ENCODE peak calls at places on chromosomes 3 and 15, in four cellular contexts. C, V, B and J are unnamed samples.

GRCh38 chr3:25448750-25449684 is 21.0 kb downstream of the RARB start:
- DNase-seq in B (no peak), V (peak; percentile 91), C (peak; percentile 92), J (peak; percentile 91)

GRCh38 chr15:81809543-81809942 is 236.3 kb downstream of the MEX3B start:
- DNase-seq in B (no peak), V (no peak), C (no peak), J (peak; percentile 2)

GRCh38 chr3:128091586-128091985 is 32.0 kb downstream of the RUVBL1 start:
- DNase-seq in B (no peak), C (no peak), V (no peak), J (no peak)

GRCh38 chr3:135802171-135802570 is 163.4 kb upstream of the PPP2R3A start:
- DNase-seq in B (no peak), C (no peak), V (no peak), J (no peak)

GRCh38 chr3:58609990-58610389 is 32.8 kb upstream of the FAM107A start:
- DNase-seq in C (no peak), V (no peak), B (no peak), J (no peak)

GRCh38 chr15:25790003-25790660 is 73.0 kb downstream of the ATP10A start:
- DNase-seq in V (peak; percentile 94), B (no peak), C (peak; percentile 55), J (peak; percentile 62)

GRCh38 chr3:19688767-19689166 is 245.2 kb downstream of the EFHB start:
- DNase-seq in C (no peak), B (no peak), V (no peak), J (no peak)

GRCh38 chr15:55522741-55523450 is 14.9 kb upstream of the DNAAF4 start:
- DNase-seq in B (no peak), C (no peak), V (no peak), J (no peak)

GRCh38 chr3:40258555-40258954 is 51.0 kb upstream of the EIF1B start:
- DNase-seq in V (no peak), C (no peak), B (no peak), J (peak; percentile 6)

GRCh38 chr15:91535856-91536500 is 317.5 kb upstream of the SLCO3A1 start:
- DNase-seq in B (no peak), C (no peak), V (no peak), J (no peak)

GRCh38 chr3:188649521-188649920 is 495.6 kb downstream of the LPP start:
- DNase-seq in V (no peak), C (no peak), B (no peak), J (no peak)

GRCh38 chr15:41151451-41152005 is 35.4 kb upstream of the INO80 start:
- DNase-seq in C (no peak), B (no peak), V (no peak), J (no peak)

GRCh38 chr3:193775421-193776077 is 182.5 kb downstream of the OPA1 start:
- DNase-seq in B (no peak), V (no peak), C (no peak), J (no peak)

GRCh38 chr3:12484983-12485327 is 675 bp downstream of the TSEN2 start:
- DNase-seq in V (no peak), B (no peak), C (no peak), J (no peak)

GRCh38 chr15:38401716-38402115 is 52.2 kb upstream of the FAM98B start:
- DNase-seq in V (no peak), B (no peak), C (no peak), J (no peak)

GRCh38 chr3:48039487-48040190 is 23.4 kb upstream of the MAP4 start:
- DNase-seq in B (no peak), V (no peak), C (no peak), J (peak; percentile 63)

GRCh38 chr3:69282191-69282590 is 103.7 kb downstream of the FRMD4B start:
- DNase-seq in B (no peak), V (no peak), C (no peak), J (no peak)

GRCh38 chr3:163785693-163786092 is 1292.6 kb downstream of the SI start:
- DNase-seq in V (no peak), B (no peak), C (no peak), J (peak; percentile 7)

GRCh38 chr3:194956697-194957396 is 271.2 kb downstream of the FAM43A start:
- DNase-seq in C (peak; percentile 49), V (peak; percentile 78), B (no peak), J (no peak)

GRCh38 chr15:70243686-70244540 is 146.2 kb upstream of the TLE3 start:
- DNase-seq in V (peak; percentile 54), B (no peak), C (no peak), J (no peak)

GRCh38 chr15:68175527-68175926 is 29.6 kb downstream of the CALML4 start:
- DNase-seq in B (no peak), V (no peak), C (no peak), J (no peak)

GRCh38 chr15:52103217-52104207 is 9.1 kb downstream of the BCL2L10 start:
- DNase-seq in V (peak; percentile 92), B (no peak), C (no peak), J (peak; percentile 97)

GRCh38 chr3:71238267-71238985 is 345.1 kb downstream of the FOXP1 start:
- DNase-seq in B (no peak), V (no peak), C (no peak), J (no peak)

GRCh38 chr15:88994286-88994685 is 81.1 kb upstream of the MFGE8 start:
- DNase-seq in V (peak; percentile 7), B (no peak), C (no peak), J (no peak)

GRCh38 chr3:189967254-189967865 is 153.3 kb downstream of the P3H2 start:
- DNase-seq in C (no peak), V (no peak), B (no peak), J (peak; percentile 52)

GRCh38 chr3:65732060-65732933 is 306.4 kb downstream of the MAGI1 start:
- DNase-seq in C (no peak), B (no peak), V (no peak), J (peak; percentile 54)

GRCh38 chr15:29883126-29883525 is 60.9 kb upstream of the TJP1 start:
- DNase-seq in B (no peak), V (no peak), C (no peak), J (peak; percentile 25)

GRCh38 chr3:127448161-127448561 is 142.4 kb downstream of the TPRA1 start:
- DNase-seq in B (peak; percentile 15), V (peak; percentile 72), C (no peak), J (no peak)

GRCh38 chr3:57856675-57857074 is 100.6 kb downstream of the SLMAP start:
- DNase-seq in B (no peak), C (no peak), V (no peak), J (no peak)

GRCh38 chr3:58742239-58742638 is 75.7 kb upstream of the FAM3D start:
- DNase-seq in B (no peak), C (no peak), V (no peak), J (no peak)

GRCh38 chr15:40342421-40343313 is 1.9 kb upstream of the CCDC9B start:
- DNase-seq in C (no peak), V (no peak), B (no peak), J (no peak)

GRCh38 chr3:139113231-139113749 is 68.6 kb upstream of the PRR23C start:
- DNase-seq in B (no peak), C (no peak), V (no peak), J (no peak)

GRCh38 chr15:80550219-80550909 is 144.7 kb upstream of the ABHD17C start:
- DNase-seq in C (no peak), V (no peak), B (no peak), J (peak; percentile 95)

GRCh38 chr3:194046995-194047681 is 88.8 kb upstream of the HES1 start:
- DNase-seq in V (peak; percentile 90), C (peak; percentile 76), B (no peak), J (no peak)

GRCh38 chr3:50318163-50318562 is 4.4 kb downstream of the HYAL2 start:
- DNase-seq in C (no peak), B (no peak), V (no peak), J (no peak)
- H3K4me3 ChIP-seq in C (peak overlapping the region; percentile 86), B (no peak overlapping the region), V (no peak overlapping the region), J (no peak overlapping the region)

GRCh38 chr3:50516048-50516871 is 12.8 kb upstream of the CACNA2D2 start:
- DNase-seq in B (peak; percentile 60), V (no peak), C (peak; percentile 74), J (no peak)
- H3K4me3 ChIP-seq in B (no peak overlapping the region), V (no peak overlapping the region), C (peak overlapping the region; percentile 48), J (no peak overlapping the region)

GRCh38 chr3:100602506-100603444 is 6.6 kb upstream of the ADGRG7 start:
- DNase-seq in C (no peak), B (peak; percentile 82), V (no peak), J (peak; percentile 43)

GRCh38 chr3:100606894-100607512 is 2.4 kb upstream of the ADGRG7 start:
- DNase-seq in V (no peak), C (no peak), B (no peak), J (no peak)

GRCh38 chr3:100600181-100601042 is 9.0 kb upstream of the ADGRG7 start:
- DNase-seq in C (no peak), V (no peak), B (peak; percentile 51), J (no peak)

GRCh38 chr3:100605358-100605757 is 4.0 kb upstream of the ADGRG7 start:
- DNase-seq in C (no peak), V (no peak), B (no peak), J (no peak)

GRCh38 chr3:100603449-100603848 is 6.0 kb upstream of the ADGRG7 start:
- DNase-seq in V (no peak), B (peak; percentile 44), C (no peak), J (peak; percentile 29)
- H3K4me3 ChIP-seq in V (no peak overlapping the region), B (no peak overlapping the region), C (peak overlapping the region; percentile 12), J (no peak overlapping the region)

DNA sequence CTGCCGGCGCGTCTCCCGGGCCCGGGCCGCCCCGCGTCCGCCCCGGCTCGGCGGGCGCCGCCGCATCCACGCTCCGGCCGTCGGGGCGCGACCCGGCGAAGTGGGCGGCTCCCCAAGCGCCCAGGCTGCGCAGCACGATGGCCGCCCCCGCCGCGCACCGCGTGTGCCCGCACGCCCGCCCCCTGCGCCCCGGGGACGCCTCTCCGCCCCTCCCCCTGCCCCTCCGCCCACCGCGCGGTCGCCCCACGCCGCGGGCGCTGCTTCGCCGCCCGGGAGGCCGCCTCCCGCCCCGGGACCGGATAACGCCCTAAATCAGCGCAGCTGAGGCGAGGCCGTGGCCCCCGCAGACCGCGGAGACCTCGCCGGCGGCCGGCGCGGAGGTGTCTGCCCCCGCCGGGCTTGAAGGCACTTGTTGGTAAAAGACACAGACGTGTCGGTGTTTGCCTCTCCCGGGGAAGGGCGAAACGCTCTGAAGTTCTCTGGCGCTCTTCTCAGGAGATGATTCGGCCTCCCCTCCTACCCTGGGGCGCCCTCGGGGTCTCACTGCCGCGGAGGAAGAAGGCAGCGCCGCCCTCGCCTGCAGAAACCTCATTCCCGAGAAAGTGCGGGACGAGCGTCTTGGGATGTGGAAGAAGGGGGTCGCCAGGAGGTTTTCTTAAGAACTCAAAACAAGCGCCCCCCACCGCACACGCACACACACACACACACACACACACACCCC is at the start of gene BNC1:
- DNase-seq in B (no peak), V (no peak), C (no peak), J (no peak)
- H3K4me3 ChIP-seq in B (no peak within 1 kb of the TSS), V (peak within 1 kb of the TSS; percentile 23), C (peak within 1 kb of the TSS; percentile 69), J (peak within 1 kb of the TSS; percentile 78)